ENCODE peak calls at places on chromosome 2, in six cellular contexts. V is mammary epithelial cell, C is fibroblast of the aortic adventitia, M is progenitor cell of endocrine pancreas, T is spleen, A is brain microvascular endothelial cell. Y is an unnamed sample.

GRCh38 chr2:214328941-214329340 is 81.9 kb upstream of the VWC2L start:
- DNase-seq in V (peak), C (no peak), M (no peak), T (no peak), A (no peak), Y (no peak)

GRCh38 chr2:11662882-11663281 is 7.1 kb downstream of the NTSR2 start:
- DNase-seq in V (no peak), C (no peak), M (no peak), T (no peak), A (no peak), Y (no peak)

GRCh38 chr2:148794558-148794957 is 80.5 kb upstream of the KIF5C start:
- DNase-seq in V (peak), C (peak), M (no peak), T (no peak), A (no peak), Y (no peak)

GRCh38 chr2:231245253-231246094 is 47.0 kb downstream of the ARMC9 start:
- DNase-seq in V (peak), C (no peak), M (no peak), T (no peak), A (no peak), Y (no peak)

GRCh38 chr2:149732001-149732685 is 144.6 kb upstream of the MMADHC start:
- DNase-seq in V (peak), C (peak), M (no peak), T (no peak), A (peak), Y (no peak)

GRCh38 chr2:187462839-187463238 is 14.8 kb upstream of the CALCRL start:
- DNase-seq in V (no peak), C (no peak), M (no peak), T (no peak), A (no peak), Y (no peak)

GRCh38 chr2:151849413-151850010 is 21.3 kb upstream of the ARL5A start:
- DNase-seq in V (no peak), C (no peak), M (no peak), T (no peak), A (no peak), Y (no peak)

GRCh38 chr2:235766206-235766794 is 272.5 kb downstream of the AGAP1 start:
- DNase-seq in V (peak), C (peak), M (peak), T (no peak), A (peak), Y (peak)

GRCh38 chr2:183207110-183207509 is 82.9 kb downstream of the NUP35 start:
- DNase-seq in V (no peak), C (peak), M (no peak), T (no peak), A (peak), Y (no peak)

GRCh38 chr2:23293756-23294155 is 91.2 kb upstream of the KLHL29 start:
- DNase-seq in V (no peak), C (peak), M (no peak), T (no peak), A (no peak), Y (no peak)

GRCh38 chr2:12448846-12449480 is 267.8 kb upstream of the TRIB2 start:
- DNase-seq in V (peak), C (no peak), M (no peak), T (no peak), A (peak), Y (no peak)

GRCh38 chr2:85826990-85827878 is 61.6 kb downstream of the ST3GAL5 start:
- DNase-seq in V (peak), C (peak), M (peak), T (peak), A (peak), Y (peak)

GRCh38 chr2:6986251-6986893 is 69.2 kb downstream of the RNF144A start:
- DNase-seq in V (peak), C (no peak), M (peak), T (no peak), A (no peak), Y (peak)

GRCh38 chr2:173231042-173231441 is 123.6 kb upstream of the CDCA7 start:
- DNase-seq in V (no peak), C (no peak), M (no peak), T (no peak), A (no peak), Y (no peak)

GRCh38 chr2:19844750-19845149 is 57.0 kb downstream of the TTC32 start:
- DNase-seq in V (no peak), C (no peak), M (no peak), T (no peak), A (no peak), Y (no peak)

GRCh38 chr2:230592775-230593174 is 119.9 kb upstream of the CAB39 start:
- DNase-seq in V (no peak), C (no peak), M (no peak), T (no peak), A (no peak), Y (no peak)

GRCh38 chr2:37417321-37417720 is 72.9 kb downstream of the QPCT start:
- DNase-seq in V (no peak), C (peak), M (no peak), T (no peak), A (peak), Y (no peak)

GRCh38 chr2:120018549-120018948 is 5.7 kb downstream of the EPB41L5 start:
- DNase-seq in V (no peak), C (no peak), M (no peak), T (no peak), A (no peak), Y (no peak)

GRCh38 chr2:241738040-241738686 is 3.7 kb downstream of the D2HGDH start:
- DNase-seq in V (no peak), C (no peak), M (no peak), T (peak), A (no peak), Y (no peak)

GRCh38 chr2:230048010-230048671 is 20.6 kb downstream of the SLC16A14 start:
- DNase-seq in V (peak), C (no peak), M (no peak), T (no peak), A (no peak), Y (no peak)

GRCh38 chr2:229408356-229408755 is 137.3 kb upstream of the PID1 start:
- DNase-seq in V (peak), C (peak), M (no peak), T (no peak), A (peak), Y (no peak)

GRCh38 chr2:216023055-216023648 is 9.8 kb upstream of the MREG start:
- DNase-seq in V (peak), C (peak), M (no peak), T (no peak), A (peak), Y (peak)

GRCh38 chr2:109451671-109452070 is 162.1 kb downstream of the SEPTIN10 start:
- DNase-seq in V (no peak), C (no peak), M (no peak), T (peak), A (no peak), Y (no peak)

GRCh38 chr2:146523218-146523617 is 1321.6 kb upstream of the ACVR2A start:
- DNase-seq in V (no peak), C (peak), M (no peak), T (no peak), A (no peak), Y (no peak)

GRCh38 chr2:151637284-151637781 is 96.9 kb downstream of the NEB start:
- DNase-seq in V (no peak), C (no peak), M (no peak), T (peak), A (no peak), Y (no peak)

GRCh38 chr2:207362716-207363115 is 167.0 kb upstream of the CREB1 start:
- DNase-seq in V (no peak), C (no peak), M (no peak), T (no peak), A (no peak), Y (no peak)

GRCh38 chr2:174218773-174219172 is 29.6 kb downstream of the OLA1 start:
- DNase-seq in V (no peak), C (no peak), M (no peak), T (no peak), A (no peak), Y (no peak)

DNA sequence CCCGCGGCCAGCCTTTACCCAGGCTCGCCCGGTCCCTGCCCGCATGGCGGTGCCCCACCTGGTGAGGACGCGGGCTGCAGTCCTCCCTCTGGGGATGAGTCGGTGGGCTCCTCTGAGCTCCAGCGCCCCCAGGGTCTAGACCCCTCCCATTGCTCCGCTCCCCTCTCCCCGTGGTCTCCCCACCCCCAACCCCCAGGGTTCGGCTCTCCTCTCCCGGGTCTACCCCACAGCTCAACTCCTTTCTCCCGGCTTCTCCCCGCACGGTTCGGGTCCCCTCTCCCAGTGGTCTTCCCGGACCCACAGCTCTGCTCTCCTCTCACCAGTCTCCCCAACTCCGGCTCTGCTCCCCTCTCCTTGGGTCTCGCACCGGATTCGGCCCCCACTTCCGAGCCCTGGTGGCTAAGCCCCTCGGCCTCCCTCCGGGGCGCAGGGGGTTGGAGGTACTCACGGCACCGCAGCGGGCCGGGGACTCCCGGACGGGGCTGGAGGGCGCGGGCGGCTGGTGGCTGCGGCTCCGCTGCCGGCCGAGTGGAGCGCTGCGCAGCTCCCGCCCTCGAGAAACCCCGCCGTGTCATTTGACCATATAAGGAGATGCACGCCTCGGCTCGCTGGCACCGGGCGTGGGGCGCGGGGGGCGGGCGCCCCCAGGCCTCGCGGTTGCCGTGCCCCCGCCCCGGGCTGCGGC is at the start of gene FHL2:
- DNase-seq in V (peak), C (peak), M (peak), T (peak), A (peak), Y (peak)
- TF ChIP-seq CTCF in V (peak), C (peak), M (peak), T (peak), A (peak), Y (peak)

GRCh38 chr2:60295591-60295962 is 257.9 kb downstream of the BCL11A start:
- DNase-seq in V (no peak), C (no peak), M (no peak), T (no peak), A (no peak), Y (no peak)
- TF ChIP-seq CTCF in V (no peak), C (no peak), M (no peak), T (no peak), A (no peak), Y (no peak)

GRCh38 chr2:56671973-56672569 is 488.3 kb downstream of the CCDC85A start:
- DNase-seq in V (peak), C (no peak), M (no peak), T (peak), A (peak), Y (no peak)
- TF ChIP-seq CTCF in V (no peak), C (no peak), M (no peak), T (no peak), A (peak), Y (no peak)

GRCh38 chr2:3488768-3489448 is 30.4 kb downstream of the ADI1 start:
- DNase-seq in V (no peak), C (no peak), M (no peak), T (peak), A (no peak), Y (no peak)

GRCh38 chr2:3486047-3487027 is 33.0 kb downstream of the ADI1 start:
- DNase-seq in V (no peak), C (no peak), M (no peak), T (peak), A (no peak), Y (no peak)

GRCh38 chr2:3487028-3487425 is 32.3 kb downstream of the ADI1 start:
- DNase-seq in V (no peak), C (no peak), M (no peak), T (peak), A (no peak), Y (no peak)

GRCh38 chr2:3487931-3488554 is 31.3 kb downstream of the ADI1 start:
- DNase-seq in V (no peak), C (no peak), M (no peak), T (peak), A (no peak), Y (no peak)

DNA sequence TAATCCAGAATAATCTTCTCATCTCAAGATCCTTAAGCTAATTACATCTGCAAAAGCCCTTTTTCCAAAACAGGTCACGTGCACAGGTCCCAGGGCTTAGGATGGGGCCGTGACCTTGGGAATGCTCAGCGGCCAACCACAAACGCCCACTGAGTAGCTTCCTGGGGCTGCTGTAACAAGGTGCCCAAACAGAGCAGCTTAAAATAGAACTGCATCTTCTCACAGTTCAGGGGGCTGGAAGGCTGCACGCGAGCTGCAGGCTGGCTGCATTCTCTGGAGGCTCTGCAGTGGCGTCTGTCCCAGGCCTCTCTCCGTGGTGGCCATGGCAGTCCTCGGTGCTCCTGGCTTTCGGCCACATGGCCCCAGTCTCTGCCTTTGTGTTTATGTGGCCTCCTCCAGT is 31.9 kb downstream of the ADI1 start:
- DNase-seq in V (no peak), C (no peak), M (no peak), T (peak), A (no peak), Y (no peak)
- TF ChIP-seq CTCF in V (no peak), C (no peak), M (no peak), T (no peak), A (no peak), Y (no peak)

DNA sequence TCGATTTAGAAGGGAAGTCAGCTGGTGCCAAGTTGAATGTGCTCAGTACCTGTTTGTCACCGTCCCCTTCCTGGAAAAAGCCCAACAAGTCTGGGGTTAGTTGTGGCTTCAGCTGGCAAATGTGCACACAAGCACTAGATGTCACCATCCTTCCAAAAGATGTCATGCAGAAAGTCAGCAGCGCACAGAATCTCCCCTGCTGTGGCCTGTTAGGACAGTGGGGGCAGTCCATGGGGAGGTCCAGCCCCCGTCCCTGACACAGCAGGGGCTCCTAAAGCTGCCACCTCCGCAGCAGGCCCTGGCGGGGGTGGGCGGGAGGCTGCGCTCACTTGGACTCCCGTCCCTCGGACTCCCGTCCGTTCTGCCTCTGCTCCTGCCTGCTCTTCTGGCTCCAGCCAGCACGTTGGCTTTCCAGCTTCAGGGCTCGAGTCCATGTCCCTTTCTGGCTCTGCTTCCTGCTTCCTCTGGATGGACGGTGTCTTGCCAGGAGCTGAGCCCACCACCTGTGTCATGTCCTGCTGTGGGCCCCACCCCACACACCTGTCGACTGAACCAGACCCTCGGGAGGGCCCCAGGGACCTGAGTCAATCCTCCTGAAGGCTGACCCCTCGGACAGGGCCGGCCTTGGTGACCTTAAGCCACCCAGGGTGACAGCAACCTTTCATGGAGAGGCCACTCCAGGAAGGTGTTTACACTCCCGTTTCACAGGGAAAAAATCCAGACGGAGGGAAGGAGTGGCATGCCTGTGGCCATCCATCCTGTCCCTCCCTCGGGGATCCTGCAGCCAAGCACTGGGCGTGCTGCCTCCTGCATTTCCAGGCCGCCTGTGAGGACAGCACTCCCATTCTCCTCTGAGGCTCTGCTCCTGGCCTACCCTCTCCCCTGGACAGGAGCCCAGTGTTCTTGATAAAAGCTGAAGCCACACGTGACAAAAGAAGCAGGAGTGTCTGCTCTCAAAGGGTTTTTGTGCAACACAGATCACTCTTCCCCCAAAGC is 8.5 kb downstream of the RAB17 start:
- DNase-seq in V (no peak), C (peak), M (no peak), T (no peak), A (peak), Y (peak)
- TF ChIP-seq CTCF in V (no peak), C (peak), M (peak), T (peak), A (peak), Y (peak)

GRCh38 chr2:217835931-217836881 is 166.6 kb downstream of the TNS1 start:
- DNase-seq in V (peak), C (peak), M (no peak), T (no peak), A (peak), Y (peak)

GRCh38 chr2:217834744-217835513 is 167.9 kb downstream of the TNS1 start:
- DNase-seq in V (no peak), C (peak), M (no peak), T (no peak), A (no peak), Y (no peak)

GRCh38 chr2:217837530-217837929 is 165.3 kb downstream of the TNS1 start:
- DNase-seq in V (no peak), C (no peak), M (no peak), T (no peak), A (no peak), Y (no peak)

GRCh38 chr2:217838409-217838831 is 164.4 kb downstream of the TNS1 start:
- DNase-seq in V (no peak), C (no peak), M (no peak), T (no peak), A (no peak), Y (peak)

GRCh38 chr2:217837001-217837491 is 165.7 kb downstream of the TNS1 start:
- DNase-seq in V (no peak), C (peak), M (no peak), T (no peak), A (no peak), Y (peak)
- TF ChIP-seq CTCF in V (peak), C (no peak), M (peak), T (no peak), A (peak), Y (no peak)

DNA sequence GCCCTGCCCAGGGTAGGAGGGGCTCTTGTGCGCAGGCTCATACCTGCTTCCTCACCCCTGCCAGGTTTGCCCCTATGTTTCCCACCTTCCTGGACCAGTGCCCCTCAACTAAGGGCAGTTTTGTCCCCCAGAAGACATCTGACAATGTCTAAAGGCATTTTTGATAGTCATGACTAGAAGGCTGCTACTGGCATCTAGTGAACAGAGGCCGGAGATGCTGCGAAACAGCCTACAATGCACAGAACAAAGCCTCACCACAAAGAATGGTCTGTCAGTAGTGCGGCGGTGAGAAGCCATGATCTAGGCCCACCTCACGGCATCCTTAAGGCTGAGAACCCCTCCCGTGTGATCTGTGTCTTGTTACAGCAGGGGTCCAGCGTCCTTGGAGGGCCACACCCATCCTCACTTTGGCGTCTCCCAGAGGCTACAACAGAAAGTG is 96.0 kb downstream of the TMEM17 start:
- DNase-seq in V (no peak), C (peak), M (no peak), T (no peak), A (no peak), Y (no peak)
- TF ChIP-seq CTCF in V (no peak), C (peak), M (no peak), T (no peak), A (peak), Y (peak)

GRCh38 chr2:218345491-218346176 is 11.0 kb upstream of the CATIP start:
- DNase-seq in V (no peak), C (peak), M (no peak), T (no peak), A (no peak), Y (no peak)

GRCh38 chr2:218344755-218345417 is 11.8 kb upstream of the CATIP start:
- DNase-seq in V (no peak), C (no peak), M (no peak), T (no peak), A (no peak), Y (no peak)

GRCh38 chr2:218342837-218343236 is 13.8 kb upstream of the CATIP start:
- DNase-seq in V (no peak), C (no peak), M (no peak), T (no peak), A (no peak), Y (no peak)

GRCh38 chr2:218344090-218344754 is 12.4 kb upstream of the CATIP start:
- DNase-seq in V (peak), C (no peak), M (no peak), T (no peak), A (peak), Y (no peak)

DNA sequence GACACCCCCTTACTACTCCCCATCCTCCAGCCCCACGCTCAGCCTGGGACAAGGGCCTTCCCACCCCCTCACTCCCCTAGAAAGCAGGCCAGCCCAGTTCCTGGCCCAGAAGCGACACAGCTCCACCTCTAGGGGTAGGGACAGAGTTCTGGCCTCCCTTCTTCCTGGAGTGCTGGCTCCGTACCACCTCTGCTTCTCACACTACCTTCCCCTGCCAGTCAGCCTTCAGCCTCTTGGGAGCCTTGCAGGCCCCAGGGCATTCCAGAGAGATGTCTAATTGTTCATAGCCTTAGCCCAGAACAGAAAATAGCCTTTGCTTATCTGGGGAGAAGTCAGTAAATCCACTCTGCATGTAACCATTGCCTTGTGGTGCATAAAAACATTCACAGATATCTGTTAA is 13.1 kb upstream of the CATIP start:
- DNase-seq in V (no peak), C (peak), M (no peak), T (no peak), A (peak), Y (no peak)
- TF ChIP-seq CTCF in V (no peak), C (peak), M (no peak), T (no peak), A (no peak), Y (no peak)